ENCODE peak calls at places on chromosomes 13 and 19, in six cellular contexts. C is tibial nerve, V is breast epithelium, I is A549, M is heart left ventricle, K is suprapubic skin. G is an unnamed sample.

GRCh38 chr19:31351212-31352193 is 2.3 kb upstream of the TSHZ3 start:
- DNase-seq in C (no peak), V (no peak), I (peak; percentile 33), M (peak; percentile 44), K (no peak), G (no peak)

GRCh38 chr13:45178349-45179142 is 22.3 kb downstream of the KCTD4 start:
- DNase-seq in C (no peak), V (no peak), I (peak; percentile 24), M (peak; percentile 32), K (no peak), G (no peak)

GRCh38 chr13:109867766-109868165 is 81.4 kb upstream of the IRS2 start:
- DNase-seq in C (no peak), V (no peak), I (no peak), M (no peak), K (no peak), G (no peak)

GRCh38 chr19:53132231-53132991 is at the start of gene ZNF415:
- DNase-seq in C (peak; percentile 42), V (peak; percentile 82), I (no peak), M (peak; percentile 91), K (peak; percentile 64), G (peak; percentile 74)

GRCh38 chr13:114310961-114311360 is 3.3 kb upstream of the CHAMP1 start:
- DNase-seq in C (no peak), V (no peak), I (no peak), M (no peak), K (no peak), G (no peak)

GRCh38 chr13:48596128-48596429 is 57.6 kb upstream of the CYSLTR2 start:
- DNase-seq in C (no peak), V (no peak), I (no peak), M (no peak), K (no peak), G (no peak)

GRCh38 chr13:34733720-34734119 is 208.3 kb upstream of the NBEA start:
- DNase-seq in C (no peak), V (no peak), I (no peak), M (no peak), K (no peak), G (no peak)

GRCh38 chr13:110913322-110913721 is 1.5 kb downstream of the ANKRD10 start:
- DNase-seq in C (no peak), V (no peak), I (no peak), M (no peak), K (no peak), G (no peak)

GRCh38 chr19:6374179-6374709 is 1.5 kb downstream of the PSPN start:
- DNase-seq in C (no peak), V (no peak), I (no peak), M (peak; percentile 36), K (no peak), G (peak; percentile 85)

GRCh38 chr13:113754691-113755090 is 4.3 kb upstream of the TMEM255B start:
- DNase-seq in C (no peak), V (no peak), I (no peak), M (peak; percentile 16), K (no peak), G (no peak)

GRCh38 chr19:3642987-3643386 is 16.4 kb upstream of the CACTIN start:
- DNase-seq in C (no peak), V (no peak), I (peak; percentile 53), M (no peak), K (no peak), G (no peak)

GRCh38 chr13:59677966-59678814 is 485.5 kb downstream of the DIAPH3 start:
- DNase-seq in C (no peak), V (no peak), I (peak; percentile 41), M (no peak), K (no peak), G (no peak)

GRCh38 chr19:19259741-19260140 is 13.4 kb downstream of the TM6SF2 start:
- DNase-seq in C (no peak), V (no peak), I (peak; percentile 71), M (no peak), K (no peak), G (no peak)

GRCh38 chr13:79571147-79571546 is 90.2 kb downstream of the NDFIP2 start:
- DNase-seq in C (no peak), V (no peak), I (no peak), M (no peak), K (no peak), G (no peak)

GRCh38 chr13:49421391-49421790 is 22.5 kb downstream of the CAB39L start:
- DNase-seq in C (no peak), V (no peak), I (peak; percentile 29), M (no peak), K (no peak), G (no peak)

GRCh38 chr13:60759499-60759898 is 362.5 kb downstream of the TDRD3 start:
- DNase-seq in C (no peak), V (no peak), I (peak; percentile 3), M (no peak), K (no peak), G (no peak)

GRCh38 chr13:113110852-113111315 is 5.3 kb downstream of the F7 start:
- DNase-seq in C (no peak), V (peak; percentile 22), I (no peak), M (peak; percentile 16), K (peak; percentile 39), G (no peak)

GRCh38 chr13:71242191-71242590 is 624.8 kb downstream of the DACH1 start:
- DNase-seq in C (no peak), V (no peak), I (no peak), M (peak; percentile 43), K (no peak), G (no peak)

GRCh38 chr19:16078311-16078758 is 2.0 kb downstream of the TPM4 start:
- DNase-seq in C (no peak), V (peak; percentile 50), I (peak; percentile 56), M (no peak), K (peak; percentile 67), G (no peak)

GRCh38 chr13:26280295-26280694 is 26.4 kb downstream of the CDK8 start:
- DNase-seq in C (no peak), V (no peak), I (no peak), M (no peak), K (no peak), G (no peak)

GRCh38 chr19:19185853-19186728 is 5.9 kb downstream of the BORCS8 start:
- DNase-seq in C (no peak), V (no peak), I (peak; percentile 61), M (no peak), K (no peak), G (no peak)

GRCh38 chr19:30167206-30167903 is 204.8 kb upstream of the ZNF536 start:
- DNase-seq in C (no peak), V (no peak), I (no peak), M (no peak), K (no peak), G (no peak)

GRCh38 chr19:13096968-13097330 is 5.7 kb downstream of the LYL1 start:
- DNase-seq in C (no peak), V (no peak), I (no peak), M (no peak), K (no peak), G (no peak)

GRCh38 chr19:13095393-13095784 is 7.3 kb downstream of the LYL1 start:
- DNase-seq in C (no peak), V (no peak), I (no peak), M (no peak), K (no peak), G (peak; percentile 88)

GRCh38 chr19:13097331-13098258 is 5.1 kb downstream of the LYL1 start:
- DNase-seq in C (no peak), V (no peak), I (no peak), M (peak; percentile 70), K (no peak), G (peak; percentile 62)

GRCh38 chr19:13094771-13095392 is 7.8 kb downstream of the LYL1 start:
- DNase-seq in C (no peak), V (no peak), I (no peak), M (no peak), K (no peak), G (no peak)

GRCh38 chr19:13095934-13096890 is 6.4 kb downstream of the LYL1 start:
- DNase-seq in C (no peak), V (no peak), I (peak; percentile 27), M (no peak), K (no peak), G (no peak)
- H3K4me3 ChIP-seq in C (peak overlapping the region; percentile 35), V (no peak overlapping the region), I (no peak overlapping the region), M (peak overlapping the region; percentile 53), K (peak overlapping the region; percentile 53), G (peak overlapping the region; percentile 37)

DNA sequence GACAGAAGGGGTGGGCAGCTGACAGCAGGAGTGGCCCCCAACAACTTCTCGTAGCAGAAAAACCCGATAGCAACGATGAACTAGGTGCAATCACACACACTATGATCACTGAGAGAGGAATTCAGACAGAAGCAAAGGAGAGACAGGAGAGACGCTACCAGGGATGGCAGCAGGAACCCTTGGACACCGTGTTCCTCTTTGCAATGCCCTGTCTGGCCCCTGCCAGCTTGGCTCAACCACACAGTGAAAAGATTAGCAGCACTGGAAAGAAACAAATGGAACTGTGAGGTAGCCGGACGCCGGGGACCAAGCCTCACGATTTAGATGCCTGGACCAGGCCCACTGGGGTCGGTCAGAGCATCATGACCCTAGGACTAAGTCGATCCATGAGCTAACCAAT is 23.6 kb downstream of the DCAF15 start:
- DNase-seq in C (no peak), V (no peak), I (no peak), M (peak; percentile 72), K (no peak), G (no peak)
- TF ChIP-seq POLR2A in C (no peak), V (no peak), I (no peak), M (no peak), K (no peak), G (no peak)

DNA sequence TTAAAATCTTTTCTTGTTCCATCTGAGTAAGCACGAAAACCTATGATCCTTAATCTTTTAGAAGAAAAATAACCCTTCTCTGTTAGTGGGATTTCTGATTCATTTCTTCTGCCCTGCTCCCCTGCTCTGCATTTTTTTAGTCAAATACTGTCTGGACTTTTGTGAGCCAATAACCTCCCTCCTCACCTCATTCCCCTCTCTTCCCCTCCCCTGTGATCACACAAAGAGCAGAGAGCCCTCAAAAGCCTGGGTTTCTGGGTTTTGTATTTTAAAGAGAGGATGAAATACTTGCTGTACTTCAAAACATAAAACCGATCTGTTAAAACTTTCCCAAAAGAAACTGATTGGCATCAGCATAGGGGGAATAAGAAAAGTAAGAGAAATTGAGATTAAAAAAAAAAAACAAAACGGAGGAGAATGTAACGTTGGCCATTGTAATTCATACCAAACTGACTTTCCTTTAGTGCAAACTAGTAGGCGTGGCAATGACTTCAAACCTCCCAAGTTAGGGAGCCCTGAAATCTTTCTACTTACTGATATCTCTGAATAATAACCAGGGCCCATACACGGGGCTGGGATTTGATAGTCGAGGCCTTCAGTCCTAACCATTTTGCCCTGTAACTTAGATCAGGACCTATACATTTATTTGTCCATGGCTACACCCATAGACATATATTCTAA is 232.9 kb downstream of the TM9SF2 start:
- DNase-seq in C (no peak), V (no peak), I (no peak), M (no peak), K (no peak), G (no peak)
- H3K4me1 ChIP-seq in C (no peaks in the 10 kb centered on the region), V (no peaks in the 10 kb centered on the region), I (no peaks in the 10 kb centered on the region), M (no peaks in the 10 kb centered on the region), K (no peaks in the 10 kb centered on the region), G (no peaks in the 10 kb centered on the region)

GRCh38 chr19:23261496-23262020 is 11.4 kb upstream of the ZNF724 start:
- DNase-seq in C (no peak), V (no peak), I (no peak), M (no peak), K (no peak), G (no peak)

GRCh38 chr19:23259961-23260360 is 9.8 kb upstream of the ZNF724 start:
- DNase-seq in C (no peak), V (no peak), I (no peak), M (no peak), K (no peak), G (no peak)

GRCh38 chr19:23262892-23263291 is 12.7 kb upstream of the ZNF724 start:
- DNase-seq in C (no peak), V (no peak), I (no peak), M (no peak), K (no peak), G (no peak)

GRCh38 chr19:23263396-23263795 is 13.2 kb upstream of the ZNF724 start:
- DNase-seq in C (no peak), V (no peak), I (no peak), M (no peak), K (no peak), G (no peak)

GRCh38 chr19:23260956-23261355 is 10.8 kb upstream of the ZNF724 start:
- DNase-seq in C (no peak), V (no peak), I (no peak), M (no peak), K (no peak), G (no peak)
- H3K4me3 ChIP-seq in C (no peak overlapping the region), V (no peak overlapping the region), I (no peak overlapping the region), M (no peak overlapping the region), K (no peak overlapping the region), G (no peak overlapping the region)

G was measured in upper lobe of left lung.